ENCODE peak calls at places on chromosomes 16 and 17, in four cellular contexts. One of them, this sample, is unnamed.

GRCh38 chr17:75785770-75786538 is 1.3 kb downstream of the UNK start:
- DNase-seq in WTC11: no peak
- DNase-seq in K562: no peak
- DNase-seq in HepG2: no peak
- DNase-seq in this sample: no peak

GRCh38 chr16:1920727-1921155 is 2.5 kb upstream of the HS3ST6 start:
- DNase-seq in WTC11: peak; percentile 83
- DNase-seq in K562: peak; percentile 78
- DNase-seq in HepG2: no peak
- DNase-seq in this sample: peak; percentile 88

GRCh38 chr17:33291248-33292183 is 1.6 kb downstream of the ASIC2 start:
- DNase-seq in WTC11: peak; percentile 58
- DNase-seq in K562: no peak
- DNase-seq in HepG2: no peak
- DNase-seq in this sample: peak; percentile 10

GRCh38 chr17:72891627-72892026 is 200.9 kb downstream of the SLC39A11 start:
- DNase-seq in WTC11: no peak
- DNase-seq in K562: no peak
- DNase-seq in HepG2: no peak
- DNase-seq in this sample: no peak

GRCh38 chr17:60167095-60167741 is 17.4 kb downstream of the CA4 start:
- DNase-seq in WTC11: no peak
- DNase-seq in K562: no peak
- DNase-seq in HepG2: no peak
- DNase-seq in this sample: no peak

GRCh38 chr17:61248399-61248798 is 151.2 kb upstream of the TBX2 start:
- DNase-seq in WTC11: no peak
- DNase-seq in K562: no peak
- DNase-seq in HepG2: peak; percentile 30
- DNase-seq in this sample: no peak

GRCh38 chr16:48323783-48324775 is 61.1 kb downstream of the SIAH1 start:
- DNase-seq in WTC11: no peak
- DNase-seq in K562: no peak
- DNase-seq in HepG2: no peak
- DNase-seq in this sample: no peak

GRCh38 chr16:56653218-56653617 is 1.5 kb downstream of the MT1B start:
- DNase-seq in WTC11: no peak
- DNase-seq in K562: no peak
- DNase-seq in HepG2: no peak
- DNase-seq in this sample: no peak

GRCh38 chr17:40791808-40792436 is 7.8 kb downstream of the KRT28 start:
- DNase-seq in WTC11: no peak
- DNase-seq in K562: peak; percentile 15
- DNase-seq in HepG2: peak; percentile 45
- DNase-seq in this sample: peak; percentile 10

GRCh38 chr16:13307861-13308260 is 406.5 kb downstream of the SHISA9 start:
- DNase-seq in WTC11: no peak
- DNase-seq in K562: no peak
- DNase-seq in HepG2: no peak
- DNase-seq in this sample: no peak

GRCh38 chr17:872843-873242 is 90.7 kb downstream of the MRM3 start:
- DNase-seq in WTC11: no peak
- DNase-seq in K562: no peak
- DNase-seq in HepG2: no peak
- DNase-seq in this sample: no peak

GRCh38 chr17:40371261-40371929 is 6.9 kb upstream of the GJD3 start:
- DNase-seq in WTC11: no peak
- DNase-seq in K562: peak; percentile 70
- DNase-seq in HepG2: peak; percentile 31
- DNase-seq in this sample: no peak

GRCh38 chr17:54870671-54871175 is 29.9 kb upstream of the TOM1L1 start:
- DNase-seq in WTC11: no peak
- DNase-seq in K562: no peak
- DNase-seq in HepG2: no peak
- DNase-seq in this sample: no peak
- TF ChIP-seq ELF4 in WTC11: no peak
- TF ChIP-seq ELF4 in K562: no peak
- TF ChIP-seq ELF4 in HepG2: no peak
- TF ChIP-seq ELF4 in this sample: no peak

DNA sequence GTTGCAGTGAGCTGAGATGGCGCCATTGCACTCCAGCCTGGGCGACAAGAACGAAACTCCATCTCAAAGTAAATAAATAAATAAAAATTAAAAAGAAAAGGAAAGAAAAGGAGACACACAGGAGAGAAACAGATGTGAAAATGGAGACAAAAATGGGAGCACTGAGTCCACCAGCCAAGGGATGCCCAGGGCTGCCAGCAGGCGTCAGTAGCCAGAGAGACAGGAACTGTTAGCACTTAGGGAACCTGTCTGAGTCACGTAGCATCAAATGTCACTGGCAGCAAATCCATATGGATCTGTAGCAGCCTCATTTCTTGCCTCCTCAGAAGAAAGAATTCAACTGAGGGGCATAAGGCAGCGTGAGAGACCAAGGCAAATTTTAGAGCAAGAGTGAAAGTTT is 79.7 kb downstream of the CYLD start:
- DNase-seq in WTC11: no peak
- DNase-seq in K562: peak; percentile 18
- DNase-seq in HepG2: peak; percentile 37
- DNase-seq in this sample: no peak
- TF ChIP-seq ELF4 in WTC11: no peak
- TF ChIP-seq ELF4 in K562: no peak
- TF ChIP-seq ELF4 in HepG2: no peak
- TF ChIP-seq ELF4 in this sample: no peak

GRCh38 chr16:15575293-15576049 is 67.5 kb downstream of the MARF1 start:
- DNase-seq in WTC11: no peak
- DNase-seq in K562: peak; percentile 83
- DNase-seq in HepG2: peak; percentile 90
- DNase-seq in this sample: no peak
- TF ChIP-seq ELF4 in WTC11: no peak
- TF ChIP-seq ELF4 in K562: no peak
- TF ChIP-seq ELF4 in HepG2: no peak
- TF ChIP-seq ELF4 in this sample: no peak

GRCh38 chr16:55359946-55360345 is 35.9 kb downstream of the IRX6 start:
- DNase-seq in WTC11: no peak
- DNase-seq in K562: no peak
- DNase-seq in HepG2: no peak
- DNase-seq in this sample: no peak
- TF ChIP-seq ELF4 in WTC11: no peak
- TF ChIP-seq ELF4 in K562: no peak
- TF ChIP-seq ELF4 in HepG2: no peak
- TF ChIP-seq ELF4 in this sample: no peak

GRCh38 chr17:79626156-79626890 is 15.5 kb upstream of the RBFOX3 start:
- DNase-seq in WTC11: peak; percentile 11
- DNase-seq in K562: no peak
- DNase-seq in HepG2: no peak
- DNase-seq in this sample: no peak

GRCh38 chr17:79627184-79627765 is 16.4 kb upstream of the RBFOX3 start:
- DNase-seq in WTC11: peak; percentile 7
- DNase-seq in K562: no peak
- DNase-seq in HepG2: no peak
- DNase-seq in this sample: no peak

GRCh38 chr17:79624658-79625478 is 14.0 kb upstream of the RBFOX3 start:
- DNase-seq in WTC11: peak; percentile 6
- DNase-seq in K562: no peak
- DNase-seq in HepG2: no peak
- DNase-seq in this sample: no peak

GRCh38 chr17:79623786-79624657 is 13.2 kb upstream of the RBFOX3 start:
- DNase-seq in WTC11: peak; percentile 7
- DNase-seq in K562: no peak
- DNase-seq in HepG2: no peak
- DNase-seq in this sample: no peak

DNA sequence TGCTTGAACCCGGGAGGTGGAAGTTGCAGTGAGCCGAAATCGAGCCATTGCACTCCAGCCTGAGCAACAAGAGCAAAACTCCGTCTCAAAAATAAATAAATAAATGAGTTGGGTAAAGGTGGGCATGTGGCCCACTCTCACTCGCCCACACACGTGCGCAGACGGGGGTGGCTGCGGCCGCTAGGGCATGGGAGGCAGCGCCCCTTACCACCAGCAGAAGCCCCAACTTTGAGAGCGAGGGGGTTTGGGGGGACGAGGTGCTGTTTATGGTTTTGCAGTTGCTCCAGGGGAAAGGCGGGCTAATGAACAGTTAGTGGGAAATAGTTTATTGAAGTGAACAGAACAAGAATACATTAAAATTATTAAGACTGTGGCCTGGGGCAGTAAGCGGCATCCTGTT is 14.9 kb upstream of the RBFOX3 start:
- DNase-seq in WTC11: peak; percentile 2
- DNase-seq in K562: no peak
- DNase-seq in HepG2: no peak
- DNase-seq in this sample: no peak
- TF ChIP-seq ELF4 in WTC11: no peak
- TF ChIP-seq ELF4 in K562: no peak
- TF ChIP-seq ELF4 in HepG2: no peak
- TF ChIP-seq ELF4 in this sample: no peak

DNA sequence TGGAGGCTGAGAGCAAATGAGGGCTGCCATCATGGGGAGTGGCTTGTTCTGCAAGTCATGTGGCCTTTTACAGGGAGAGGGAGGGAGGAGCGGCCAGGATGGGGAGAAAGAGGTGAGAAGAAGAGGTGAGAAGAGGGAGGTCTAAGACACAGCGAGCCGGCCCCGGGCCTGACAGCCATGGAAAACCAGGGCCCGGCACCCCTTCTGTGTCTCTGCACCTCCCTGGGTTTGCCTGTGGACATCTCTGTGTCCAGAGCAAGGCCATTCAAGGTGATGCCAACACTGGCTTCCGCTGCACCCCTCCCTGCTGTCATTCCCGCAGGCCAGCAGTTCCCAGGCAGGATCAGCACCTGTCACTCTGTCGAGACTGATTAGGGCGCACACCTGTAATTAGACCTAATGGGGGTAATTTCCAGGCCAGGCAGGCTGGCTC is 75.6 kb downstream of the MGAT5B start:
- DNase-seq in WTC11: no peak
- DNase-seq in K562: no peak
- DNase-seq in HepG2: no peak
- DNase-seq in this sample: no peak
- TF ChIP-seq ELF4 in WTC11: no peak
- TF ChIP-seq ELF4 in K562: no peak
- TF ChIP-seq ELF4 in HepG2: no peak
- TF ChIP-seq ELF4 in this sample: no peak

DNA sequence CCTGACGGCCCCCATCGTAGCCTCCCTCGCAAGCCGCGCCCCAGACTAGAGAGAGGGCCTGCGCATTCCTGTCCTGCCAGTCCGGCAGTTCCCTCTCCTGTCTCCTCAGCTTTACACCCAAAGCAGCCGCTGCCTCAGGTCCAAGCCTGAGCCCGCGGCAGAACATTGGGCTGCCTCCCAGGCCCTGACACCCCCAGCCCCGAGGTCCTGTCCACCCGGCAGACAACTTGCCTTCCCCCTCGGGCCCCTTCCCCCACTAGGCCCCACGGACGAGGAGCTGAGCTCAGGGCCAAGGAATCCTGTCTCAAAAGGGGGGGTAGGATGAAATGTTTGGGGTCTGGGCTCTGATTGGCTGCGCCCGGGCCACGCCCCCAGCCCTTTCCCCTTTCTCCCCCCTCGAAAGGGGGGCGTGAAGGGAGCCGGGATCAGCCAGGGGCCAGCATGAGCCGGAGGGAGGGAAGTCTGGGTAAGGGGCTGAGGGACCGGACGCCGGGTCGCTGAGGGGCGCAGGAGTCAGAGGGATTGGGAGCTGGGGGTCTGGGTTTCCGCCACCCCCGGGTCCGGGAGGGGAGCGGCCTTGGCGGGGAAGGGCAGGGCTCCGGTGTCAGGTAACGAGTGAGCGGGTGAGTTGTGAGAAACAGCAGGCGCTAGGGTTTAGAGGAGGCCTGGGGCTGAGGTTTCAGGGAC is at the start of gene CTF1:
- DNase-seq in WTC11: peak; percentile 77
- DNase-seq in K562: peak; percentile 86
- DNase-seq in HepG2: peak; percentile 39
- DNase-seq in this sample: peak; percentile 70
- TF ChIP-seq ELF4 in WTC11: no peak
- TF ChIP-seq ELF4 in K562: no peak
- TF ChIP-seq ELF4 in HepG2: no peak
- TF ChIP-seq ELF4 in this sample: no peak

GRCh38 chr17:70653850-70654249 is 484.5 kb downstream of the KCNJ2 start:
- DNase-seq in WTC11: no peak
- DNase-seq in K562: no peak
- DNase-seq in HepG2: no peak
- DNase-seq in this sample: no peak
- TF ChIP-seq ELF4 in WTC11: no peak
- TF ChIP-seq ELF4 in K562: no peak
- TF ChIP-seq ELF4 in HepG2: no peak
- TF ChIP-seq ELF4 in this sample: no peak

DNA sequence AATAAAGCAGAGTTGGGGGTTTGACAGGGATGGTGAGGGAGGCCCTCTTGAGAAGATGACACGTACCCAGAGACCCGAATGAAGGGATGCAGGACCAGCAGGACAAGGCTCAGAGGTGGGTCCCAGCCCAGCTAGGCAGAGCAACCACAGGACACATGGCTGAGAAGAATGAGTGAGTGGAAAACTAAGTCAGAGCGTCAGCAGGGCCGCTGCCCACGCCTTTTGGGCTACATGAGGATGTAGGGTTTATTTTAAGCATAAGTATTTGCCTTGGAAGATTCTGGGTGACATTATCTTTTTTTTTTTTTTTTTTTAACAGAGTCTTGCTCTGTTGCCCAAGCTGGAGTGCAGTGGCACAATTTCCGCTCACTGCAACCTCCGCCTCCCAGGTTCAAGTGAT is 176.0 kb downstream of the TMEM132E start:
- DNase-seq in WTC11: no peak
- DNase-seq in K562: no peak
- DNase-seq in HepG2: no peak
- DNase-seq in this sample: no peak
- TF ChIP-seq ELF4 in WTC11: no peak
- TF ChIP-seq ELF4 in K562: no peak
- TF ChIP-seq ELF4 in HepG2: no peak
- TF ChIP-seq ELF4 in this sample: no peak

GRCh38 chr16:47052666-47053640 is 79.5 kb upstream of the DNAJA2 start:
- DNase-seq in WTC11: no peak
- DNase-seq in K562: no peak
- DNase-seq in HepG2: no peak
- DNase-seq in this sample: no peak
- TF ChIP-seq ELF4 in WTC11: no peak
- TF ChIP-seq ELF4 in K562: no peak
- TF ChIP-seq ELF4 in HepG2: no peak
- TF ChIP-seq ELF4 in this sample: no peak